ENCODE peak calls at places on chromosomes 1 and 21, in six cellular contexts. X, M, J, G, P and U are unnamed samples.

GRCh38 chr1:20484526-20485462 is 1.2 kb downstream of the CAMK2N1 start:
- DNase-seq in G (no peak), X (peak; percentile 61), J (no peak), M (no peak), P (no peak), U (no peak)

GRCh38 chr1:93448292-93448982 is 519 bp downstream of the FNBP1L start:
- DNase-seq in X (peak; percentile 82), G (peak; percentile 32), J (peak; percentile 58), P (peak; percentile 26), M (no peak), U (no peak)

GRCh38 chr1:117754061-117754969 is 148.5 kb downstream of the TENT5C start:
- DNase-seq in J (peak; percentile 82), M (peak; percentile 52), G (peak; percentile 84), X (peak; percentile 70), P (peak; percentile 50), U (no peak)

GRCh38 chr1:77283701-77284425 is 2.0 kb downstream of the AK5 start:
- DNase-seq in X (no peak), M (no peak), P (no peak), G (no peak), J (no peak), U (no peak)

GRCh38 chr21:25563399-25564116 is 43.7 kb downstream of the MRPL39 start:
- DNase-seq in G (no peak), M (no peak), P (no peak), J (no peak), X (no peak), U (peak; percentile 87)

GRCh38 chr21:42833859-42834729 is 45.2 kb downstream of the WDR4 start:
- DNase-seq in P (no peak), X (peak; percentile 51), J (peak; percentile 37), M (no peak), G (no peak), U (no peak)

GRCh38 chr1:4689271-4689935 is 35.0 kb downstream of the AJAP1 start:
- DNase-seq in P (no peak), M (no peak), X (no peak), G (no peak), J (no peak), U (no peak)

GRCh38 chr1:179091691-179092165 is 9.9 kb downstream of the TOR3A start:
- DNase-seq in J (no peak), X (no peak), M (no peak), P (peak; percentile 62), G (no peak), U (no peak)

GRCh38 chr21:25577765-25578069 is 29.6 kb downstream of the MRPL39 start:
- DNase-seq in M (no peak), J (no peak), X (no peak), G (no peak), P (no peak), U (no peak)

GRCh38 chr1:53061123-53061858 is 722 bp upstream of the PODN start:
- DNase-seq in J (no peak), P (no peak), G (no peak), X (peak; percentile 60), M (no peak), U (no peak)

GRCh38 chr1:166544036-166544435 is 295.2 kb upstream of the POGK start:
- DNase-seq in X (no peak), P (no peak), J (no peak), G (no peak), M (no peak), U (no peak)

GRCh38 chr1:203462878-203463277 is 12.7 kb upstream of the PRELP start:
- DNase-seq in J (no peak), G (no peak), P (no peak), X (no peak), M (no peak), U (no peak)

GRCh38 chr1:73813726-73814125 is 384.2 kb downstream of the LRRIQ3 start:
- DNase-seq in J (no peak), X (no peak), P (no peak), M (no peak), G (no peak), U (no peak)

GRCh38 chr1:53328009-53328489 is at the start of gene LRP8:
- DNase-seq in J (peak; percentile 89), X (peak; percentile 82), G (peak; percentile 62), P (peak; percentile 25), M (peak; percentile 31), U (no peak)

GRCh38 chr1:226971765-226972164 is 31.7 kb downstream of the COQ8A start:
- DNase-seq in X (no peak), P (no peak), J (no peak), M (no peak), G (no peak), U (no peak)

GRCh38 chr1:85502171-85502570 is 37.2 kb upstream of the DDAH1 start:
- DNase-seq in J (no peak), X (no peak), G (no peak), M (no peak), P (peak; percentile 3), U (no peak)

GRCh38 chr1:92425617-92426016 is 61.1 kb downstream of the GFI1 start:
- DNase-seq in G (no peak), M (no peak), P (no peak), X (no peak), J (no peak), U (no peak)

GRCh38 chr1:110498270-110498669 is 20.7 kb downstream of the KCNA10 start:
- DNase-seq in X (no peak), P (no peak), M (no peak), J (no peak), G (no peak), U (no peak)

GRCh38 chr1:175708787-175709186 is 34.6 kb downstream of the TNR start:
- DNase-seq in J (peak; percentile 36), G (no peak), P (no peak), M (no peak), X (no peak), U (no peak)

GRCh38 chr1:219666242-219666641 is 53.3 kb upstream of the ZC3H11B start:
- DNase-seq in M (no peak), J (no peak), G (no peak), X (no peak), P (no peak), U (no peak)

GRCh38 chr1:219669042-219669441 is 56.1 kb upstream of the ZC3H11B start:
- DNase-seq in P (no peak), M (no peak), G (no peak), X (no peak), J (no peak), U (no peak)

GRCh38 chr1:219669556-219669955 is 56.7 kb upstream of the ZC3H11B start:
- DNase-seq in X (no peak), J (no peak), P (no peak), G (no peak), M (no peak), U (no peak)

GRCh38 chr1:219668446-219668845 is 55.5 kb upstream of the ZC3H11B start:
- DNase-seq in J (no peak), G (no peak), P (no peak), M (no peak), X (no peak), U (no peak)

DNA sequence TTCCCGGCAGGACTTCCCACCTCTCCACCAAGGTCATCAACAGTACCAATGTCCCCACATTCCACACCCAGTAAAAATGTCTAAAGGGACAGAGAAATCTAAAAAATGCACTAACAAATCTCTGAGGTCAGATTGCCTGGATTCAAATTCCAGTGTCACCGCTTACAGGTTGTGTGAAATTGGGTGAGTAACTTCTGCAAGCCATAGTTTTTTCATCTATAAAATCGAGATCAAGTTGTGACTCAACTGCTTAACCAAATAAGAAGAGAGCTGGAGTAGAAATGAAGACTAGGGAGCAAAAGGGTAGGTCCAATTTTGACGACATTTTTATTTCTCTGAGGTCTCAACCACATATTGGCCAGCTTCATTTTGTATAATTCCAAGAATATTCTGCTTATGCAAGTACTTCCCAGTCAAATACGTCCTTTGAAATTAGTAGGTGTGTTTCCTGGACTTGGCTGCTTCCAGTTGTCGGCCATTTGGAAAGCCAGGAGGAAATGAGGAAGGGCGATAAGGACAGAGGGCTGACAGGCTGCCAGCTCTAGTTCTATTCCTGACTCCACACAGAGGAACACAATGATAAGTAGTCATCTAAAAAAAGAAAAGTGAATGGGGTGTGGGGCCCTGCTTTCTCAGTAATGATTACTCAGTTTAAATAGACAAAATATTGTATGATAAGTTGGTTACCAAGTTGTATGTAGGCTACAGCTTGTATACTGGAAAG is 57.7 kb upstream of the ZC3H11B start:
- DNase-seq in M (no peak), J (peak; percentile 26), P (no peak), G (no peak), X (no peak), U (no peak)
- TF ChIP-seq ZNF274 in M (no peak), J (no peak), P (no peak), G (no peak), X (no peak), U (no peak)

DNA sequence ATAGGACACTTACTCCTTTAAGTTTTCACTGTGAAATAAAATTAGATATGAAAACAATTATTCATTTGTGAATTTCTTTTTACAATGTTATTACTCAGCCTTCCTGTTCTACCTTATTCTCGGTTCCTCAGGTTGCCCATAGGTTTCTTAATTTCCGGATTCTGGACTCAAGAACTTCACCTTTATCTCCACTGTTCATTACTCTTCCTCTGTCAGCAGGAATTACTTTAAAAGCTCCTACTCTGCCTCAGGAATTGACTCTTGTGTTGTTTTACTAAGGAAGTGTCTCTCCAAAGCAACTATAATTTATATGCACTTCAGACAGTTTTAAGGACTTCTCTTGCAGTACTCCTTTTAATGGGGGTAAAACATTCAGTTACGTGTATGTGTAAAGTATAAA is 123.8 kb downstream of the OSBPL9 start:
- DNase-seq in M (no peak), P (no peak), J (no peak), X (no peak), G (no peak), U (no peak)
- TF ChIP-seq ZNF274 in M (no peak), P (no peak), J (no peak), X (no peak), G (no peak), U (no peak)

DNA sequence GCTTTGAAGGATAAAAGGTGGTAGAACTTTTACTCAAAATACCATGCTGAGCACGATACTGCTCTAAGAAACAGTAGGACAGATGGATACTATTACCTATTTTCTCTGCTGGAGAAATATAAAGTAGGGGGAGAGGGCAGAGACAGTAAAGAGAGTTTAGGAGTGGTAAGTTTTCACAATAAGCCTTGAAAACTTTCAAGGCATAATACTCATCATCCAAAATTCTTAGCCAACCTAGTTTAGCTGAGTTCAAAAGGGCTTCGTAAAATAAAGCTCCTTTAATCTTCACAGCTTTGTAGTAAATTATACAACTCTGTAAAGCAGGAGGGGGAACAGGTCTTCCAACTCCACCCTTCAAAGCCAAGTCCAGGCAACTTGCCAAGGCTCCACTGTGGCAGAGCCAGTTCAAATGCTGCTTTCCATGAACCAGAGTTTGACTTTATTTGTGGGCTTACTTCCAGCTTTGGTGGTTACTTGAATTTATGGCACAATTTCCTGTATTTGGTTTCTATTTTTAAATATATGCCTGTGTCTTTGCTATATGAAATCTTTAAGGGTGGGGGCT is 15.5 kb downstream of the TEX38 start:
- DNase-seq in J (no peak), G (no peak), P (no peak), X (no peak), M (no peak), U (no peak)
- TF ChIP-seq ZNF274 in J (no peak), G (no peak), P (no peak), X (no peak), M (no peak), U (no peak)

GRCh38 chr1:27070390-27071048 is 57.9 kb upstream of the TENT5B start:
- DNase-seq in G (no peak), J (peak; percentile 32), M (no peak), P (no peak), X (no peak), U (no peak)
- TF ChIP-seq ZNF274 in G (no peak), J (no peak), M (no peak), P (no peak), X (no peak), U (no peak)